ENCODE peak calls at places on chromosomes 2 and 18, in four cellular contexts. K is WERI-Rb-1, N is upper lobe of left lung, G is GM12865. X is an unnamed sample.

GRCh38 chr2:107411267-107411666 is 415.4 kb upstream of the RGPD4 start:
- DNase-seq in K (no peak), N (no peak), G (no peak), X (no peak)

GRCh38 chr2:174939046-174939445 is 66.1 kb downstream of the CHN1 start:
- DNase-seq in K (no peak), N (no peak), G (no peak), X (no peak)

GRCh38 chr2:230067990-230068657 is 600 bp downstream of the SLC16A14 start:
- DNase-seq in K (peak), N (peak), G (peak), X (peak)

GRCh38 chr2:202061695-202062094 is 11.4 kb upstream of the KIAA2012 start:
- DNase-seq in K (no peak), N (no peak), G (no peak), X (no peak)

GRCh38 chr2:36871068-36871707 is 95.1 kb downstream of the STRN start:
- DNase-seq in K (no peak), N (no peak), G (no peak), X (no peak)

GRCh38 chr2:157898591-157898996 is 22.5 kb upstream of the ACVR1 start:
- DNase-seq in K (no peak), N (no peak), G (peak), X (no peak)

GRCh38 chr2:231190531-231191197 is 7.8 kb upstream of the ARMC9 start:
- DNase-seq in K (no peak), N (peak), G (no peak), X (peak)

GRCh38 chr2:218262631-218263586 is 2.1 kb downstream of the GPBAR1 start:
- DNase-seq in K (no peak), N (peak), G (no peak), X (peak)

GRCh38 chr2:241636983-241637232 is at the start of gene THAP4:
- DNase-seq in K (no peak), N (peak), G (no peak), X (peak)

GRCh38 chr18:250685-251084 is 17.2 kb downstream of the THOC1 start:
- DNase-seq in K (peak), N (no peak), G (no peak), X (no peak)

GRCh38 chr2:45884126-45884525 is 232.7 kb downstream of the PRKCE start:
- DNase-seq in K (no peak), N (no peak), G (no peak), X (no peak)

GRCh38 chr2:56077352-56077915 is 106.4 kb upstream of the CCDC85A start:
- DNase-seq in K (peak), N (no peak), G (peak), X (no peak)

GRCh38 chr2:30422437-30422805 is 24.6 kb upstream of the LCLAT1 start:
- DNase-seq in K (no peak), N (no peak), G (peak), X (no peak)

GRCh38 chr2:239327536-239328305 is 73.1 kb downstream of the HDAC4 start:
- DNase-seq in K (no peak), N (no peak), G (no peak), X (no peak)

GRCh38 chr2:113157897-113158753 is 15.6 kb upstream of the PSD4 start:
- DNase-seq in K (no peak), N (no peak), G (no peak), X (no peak)

GRCh38 chr18:59096098-59096779 is 43.4 kb upstream of the SEC11C start:
- DNase-seq in K (no peak), N (no peak), G (no peak), X (no peak)

GRCh38 chr2:221120643-221121042 is 451.5 kb downstream of the EPHA4 start:
- DNase-seq in K (no peak), N (no peak), G (no peak), X (no peak)

GRCh38 chr2:238159676-238160205 is 971 bp downstream of the ERFE start:
- DNase-seq in K (no peak), N (peak), G (no peak), X (no peak)

GRCh38 chr2:238160206-238161129 is 1.7 kb downstream of the ERFE start:
- DNase-seq in K (peak), N (peak), G (peak), X (no peak)

GRCh38 chr2:238158018-238158806 is 558 bp upstream of the ERFE start:
- DNase-seq in K (no peak), N (peak), G (no peak), X (peak)

GRCh38 chr2:238157506-238158017 is 1.2 kb upstream of the ERFE start:
- DNase-seq in K (no peak), N (peak), G (no peak), X (no peak)

GRCh38 chr2:238158807-238159539 is at the start of gene ERFE:
- DNase-seq in K (peak), N (peak), G (peak), X (no peak)
- TF ChIP-seq CTCF in K (peak), N (peak), G (peak), X (peak)

GRCh38 chr18:61544178-61544577 is 210.9 kb downstream of the CDH20 start:
- DNase-seq in K (no peak), N (no peak), G (no peak), X (no peak)
- H3K4me3 ChIP-seq in K (no peak), N (no peak), G (no peak), X (no peak)

DNA sequence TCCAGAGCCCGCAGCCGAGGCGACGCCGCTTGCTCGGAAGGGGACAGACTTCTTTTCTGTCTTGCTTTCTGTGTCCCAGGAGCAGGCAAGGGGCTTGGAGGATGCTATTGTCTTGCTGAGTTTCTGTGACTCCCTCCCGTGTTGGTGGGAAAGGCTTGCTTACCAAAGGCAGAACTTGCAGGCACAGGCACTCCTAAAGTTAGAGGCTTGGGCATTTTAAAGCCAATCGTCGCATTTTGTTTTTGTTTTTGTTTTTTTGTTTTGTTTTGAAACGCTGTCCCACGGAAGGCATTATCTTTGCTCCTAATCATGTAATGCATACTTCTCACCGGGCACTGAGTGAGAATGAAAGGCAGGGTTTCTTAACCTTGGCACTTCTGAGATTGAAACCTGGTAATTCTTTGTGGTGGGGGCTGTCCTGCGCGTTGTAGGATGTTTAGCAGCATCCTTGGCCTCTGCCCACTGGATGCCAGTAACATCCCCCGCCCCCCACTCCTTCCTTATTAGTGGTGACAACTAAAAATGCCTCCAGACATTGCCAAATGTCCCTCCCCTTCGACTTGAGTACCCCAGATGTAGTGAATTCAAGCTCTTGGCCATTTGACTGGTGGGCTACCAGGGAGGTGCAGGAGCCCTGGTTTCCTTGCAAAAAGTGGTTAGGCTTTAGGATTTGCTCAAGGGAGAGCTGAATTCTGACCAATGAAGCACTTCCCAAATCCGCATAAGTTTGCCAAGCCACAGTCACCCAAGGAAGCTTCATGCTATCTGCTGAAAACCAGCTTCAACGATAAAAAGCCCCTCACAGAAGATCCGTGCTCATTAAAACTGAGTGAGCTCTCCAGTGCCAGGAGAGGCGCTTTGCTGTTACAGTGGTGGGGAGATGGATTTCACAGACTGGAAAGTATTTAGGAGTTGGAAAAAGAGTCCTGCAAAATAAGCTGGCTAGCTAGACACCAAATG is 1.1 kb downstream of the ANTXR1 start:
- DNase-seq in K (no peak), N (no peak), G (no peak), X (no peak)
- TF ChIP-seq CTCF in K (no peak), N (no peak), G (no peak), X (no peak)

GRCh38 chr18:13217466-13217961 is 1.0 kb upstream of the LDLRAD4 start:
- DNase-seq in K (peak), N (peak), G (peak), X (peak)
- H3K4me3 ChIP-seq in K (peak), N (peak), G (peak), X (peak)

DNA sequence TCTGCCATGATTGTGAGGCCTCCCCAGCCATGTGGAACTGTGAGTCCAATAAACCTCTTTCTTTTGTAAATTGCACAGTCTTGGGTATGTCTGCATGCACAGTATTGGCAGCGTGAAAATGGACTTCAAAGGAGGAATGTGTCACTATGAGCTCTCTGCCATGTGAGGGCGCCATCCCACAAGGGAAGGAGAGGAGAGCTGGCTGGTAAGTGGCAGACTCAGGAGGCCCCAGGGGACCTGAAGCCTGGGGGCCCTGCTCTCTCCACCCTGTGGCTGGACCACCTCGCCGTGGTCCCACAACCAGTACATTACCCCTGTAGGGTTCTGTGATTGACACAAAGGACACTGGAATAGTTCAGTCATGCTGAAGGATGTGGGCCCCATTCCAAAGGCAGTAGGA is 122.1 kb downstream of the RPIA start:
- DNase-seq in K (no peak), N (peak), G (no peak), X (no peak)
- TF ChIP-seq CTCF in K (no peak), N (no peak), G (no peak), X (no peak)

DNA sequence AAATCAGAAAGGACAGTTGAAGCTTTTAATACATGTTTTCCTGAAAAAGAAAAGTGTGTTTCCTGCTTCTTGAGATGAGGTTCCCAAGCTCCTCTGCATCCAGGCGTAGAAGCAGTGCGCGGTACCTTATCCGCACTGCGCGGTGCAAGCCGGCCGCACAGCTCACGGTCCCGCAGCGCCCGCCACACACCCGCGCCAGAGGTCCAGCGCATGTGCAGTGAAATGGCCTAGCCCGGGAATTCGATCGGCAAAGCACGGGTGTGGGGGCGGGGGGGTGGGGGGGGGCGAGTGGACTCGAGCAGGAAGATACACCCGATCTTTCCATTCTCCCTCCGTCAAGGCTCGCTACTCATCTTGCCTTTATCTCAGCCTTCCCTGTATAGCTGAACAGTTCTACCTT is 10.1 kb downstream of the HOXD8 start:
- DNase-seq in K (no peak), N (peak), G (no peak), X (no peak)
- H3K4me3 ChIP-seq in K (no peak), N (no peak), G (no peak), X (no peak)

DNA sequence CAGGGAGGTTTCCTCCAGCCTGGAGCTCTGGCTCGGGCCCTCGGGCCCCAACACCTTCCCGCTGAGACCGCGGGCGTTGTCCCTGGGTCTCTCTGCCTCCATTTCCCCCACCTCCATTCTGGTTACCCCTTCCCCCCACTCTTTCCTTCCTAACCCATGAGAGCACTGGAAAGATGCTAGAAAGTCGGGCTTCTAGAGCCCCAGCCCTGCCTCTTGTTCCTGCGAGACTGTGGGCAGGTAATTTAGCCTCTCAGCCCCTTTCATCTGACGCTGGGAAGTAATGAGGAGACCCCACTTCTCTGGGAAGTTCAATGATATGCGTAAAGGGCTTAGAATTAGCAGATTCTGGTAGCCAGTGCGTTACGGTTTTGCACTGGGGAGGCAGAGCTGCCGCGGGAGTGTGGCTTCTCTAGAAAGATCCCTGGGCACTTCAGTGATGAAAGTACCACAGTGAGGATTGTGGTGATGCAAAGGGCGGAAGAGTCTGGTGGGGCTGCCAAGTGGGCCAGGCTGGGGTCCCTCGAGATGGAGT is 16.2 kb upstream of the ECEL1 start:
- DNase-seq in K (no peak), N (no peak), G (no peak), X (no peak)
- TF ChIP-seq CTCF in K (no peak), N (no peak), G (no peak), X (no peak)

GRCh38 chr2:26068602-26069298 is 34.9 kb downstream of the RAB10 start:
- DNase-seq in K (peak), N (no peak), G (peak), X (no peak)
- H3K4me3 ChIP-seq in K (no peak), N (no peak), G (peak), X (no peak)

GRCh38 chr2:220076734-220077133 is 449.3 kb downstream of the SLC4A3 start:
- DNase-seq in K (no peak), N (no peak), G (no peak), X (no peak)
- TF ChIP-seq CTCF in K (no peak), N (no peak), G (no peak), X (no peak)